ENCODE peak calls at places on chromosomes 2 and 18, in ten cellular contexts. One of them, this sample, is unnamed.

GRCh38 chr2:238518127-238518827 is 91.5 kb downstream of the ASB1 start:
- DNase-seq in MCF 10A: no peak
- DNase-seq in right lobe of liver: no peak
- DNase-seq in Peyer's patch: no peak
- DNase-seq in AG10803: peak; percentile 99
- DNase-seq in bronchial epithelial cell: no peak
- DNase-seq in mucosa of descending colon: no peak
- DNase-seq in left ventricle myocardium inferior: no peak
- DNase-seq in CD4-positive, alpha-beta T cell: no peak
- DNase-seq in AG04450: no peak
- DNase-seq in this sample: no peak

GRCh38 chr2:23806665-23807064 is 120.3 kb downstream of the ATAD2B start:
- DNase-seq in left ventricle myocardium inferior: no peak
- DNase-seq in AG04450: no peak
- DNase-seq in CD4-positive, alpha-beta T cell: no peak
- DNase-seq in mucosa of descending colon: no peak
- DNase-seq in AG10803: no peak
- DNase-seq in Peyer's patch: no peak
- DNase-seq in MCF 10A: no peak
- DNase-seq in bronchial epithelial cell: no peak
- DNase-seq in right lobe of liver: no peak
- DNase-seq in this sample: no peak

GRCh38 chr2:168355110-168355509 is 101.0 kb upstream of the CERS6 start:
- DNase-seq in bronchial epithelial cell: no peak
- DNase-seq in AG04450: no peak
- DNase-seq in CD4-positive, alpha-beta T cell: no peak
- DNase-seq in AG10803: no peak
- DNase-seq in mucosa of descending colon: no peak
- DNase-seq in Peyer's patch: no peak
- DNase-seq in right lobe of liver: no peak
- DNase-seq in left ventricle myocardium inferior: no peak
- DNase-seq in MCF 10A: no peak
- DNase-seq in this sample: no peak

GRCh38 chr18:71784777-71785176 is 759.4 kb downstream of the CBLN2 start:
- DNase-seq in AG10803: no peak
- DNase-seq in mucosa of descending colon: no peak
- DNase-seq in MCF 10A: peak; percentile 34
- DNase-seq in AG04450: no peak
- DNase-seq in right lobe of liver: no peak
- DNase-seq in CD4-positive, alpha-beta T cell: no peak
- DNase-seq in left ventricle myocardium inferior: no peak
- DNase-seq in Peyer's patch: no peak
- DNase-seq in bronchial epithelial cell: peak; percentile 3
- DNase-seq in this sample: no peak

GRCh38 chr2:31888550-31888949 is 122.3 kb downstream of the MEMO1 start:
- DNase-seq in MCF 10A: no peak
- DNase-seq in Peyer's patch: no peak
- DNase-seq in left ventricle myocardium inferior: no peak
- DNase-seq in AG04450: no peak
- DNase-seq in bronchial epithelial cell: peak; percentile 7
- DNase-seq in right lobe of liver: no peak
- DNase-seq in mucosa of descending colon: no peak
- DNase-seq in CD4-positive, alpha-beta T cell: no peak
- DNase-seq in AG10803: peak; percentile 3
- DNase-seq in this sample: no peak

GRCh38 chr2:212242739-212243138 is 295.9 kb downstream of the ERBB4 start:
- DNase-seq in bronchial epithelial cell: no peak
- DNase-seq in mucosa of descending colon: no peak
- DNase-seq in right lobe of liver: no peak
- DNase-seq in AG10803: no peak
- DNase-seq in left ventricle myocardium inferior: no peak
- DNase-seq in MCF 10A: no peak
- DNase-seq in CD4-positive, alpha-beta T cell: no peak
- DNase-seq in AG04450: no peak
- DNase-seq in Peyer's patch: no peak
- DNase-seq in this sample: no peak

GRCh38 chr2:16005819-16006536 is 65.6 kb downstream of the MYCN start:
- DNase-seq in left ventricle myocardium inferior: no peak
- DNase-seq in CD4-positive, alpha-beta T cell: no peak
- DNase-seq in Peyer's patch: peak; percentile 76
- DNase-seq in bronchial epithelial cell: peak; percentile 90
- DNase-seq in right lobe of liver: peak; percentile 45
- DNase-seq in AG10803: no peak
- DNase-seq in AG04450: no peak
- DNase-seq in mucosa of descending colon: no peak
- DNase-seq in MCF 10A: peak; percentile 78
- DNase-seq in this sample: peak; percentile 66

GRCh38 chr2:128386066-128386465 is 67.4 kb upstream of the HS6ST1 start:
- DNase-seq in right lobe of liver: peak; percentile 10
- DNase-seq in Peyer's patch: no peak
- DNase-seq in MCF 10A: no peak
- DNase-seq in AG10803: no peak
- DNase-seq in AG04450: no peak
- DNase-seq in bronchial epithelial cell: no peak
- DNase-seq in left ventricle myocardium inferior: no peak
- DNase-seq in mucosa of descending colon: peak; percentile 29
- DNase-seq in CD4-positive, alpha-beta T cell: no peak
- DNase-seq in this sample: peak; percentile 38

GRCh38 chr2:43114210-43114609 is 112.2 kb downstream of the ZFP36L2 start:
- DNase-seq in right lobe of liver: no peak
- DNase-seq in mucosa of descending colon: no peak
- DNase-seq in left ventricle myocardium inferior: no peak
- DNase-seq in MCF 10A: peak; percentile 78
- DNase-seq in bronchial epithelial cell: peak; percentile 88
- DNase-seq in AG10803: no peak
- DNase-seq in CD4-positive, alpha-beta T cell: no peak
- DNase-seq in Peyer's patch: peak; percentile 41
- DNase-seq in AG04450: no peak
- DNase-seq in this sample: no peak

GRCh38 chr2:144320491-144320890 is 199.4 kb downstream of the ZEB2 start:
- DNase-seq in mucosa of descending colon: no peak
- DNase-seq in AG10803: peak; percentile 68
- DNase-seq in AG04450: no peak
- DNase-seq in bronchial epithelial cell: peak; percentile 80
- DNase-seq in Peyer's patch: no peak
- DNase-seq in right lobe of liver: no peak
- DNase-seq in left ventricle myocardium inferior: no peak
- DNase-seq in MCF 10A: peak; percentile 69
- DNase-seq in CD4-positive, alpha-beta T cell: peak; percentile 45
- DNase-seq in this sample: no peak

GRCh38 chr2:131105156-131105949 is at the start of gene PLEKHB2:
- DNase-seq in AG10803: peak; percentile 84
- DNase-seq in CD4-positive, alpha-beta T cell: peak; percentile 96
- DNase-seq in Peyer's patch: peak; percentile 97
- DNase-seq in left ventricle myocardium inferior: peak; percentile 93
- DNase-seq in right lobe of liver: peak; percentile 92
- DNase-seq in AG04450: peak; percentile 47
- DNase-seq in bronchial epithelial cell: peak; percentile 74
- DNase-seq in mucosa of descending colon: peak; percentile 95
- DNase-seq in MCF 10A: peak; percentile 87
- DNase-seq in this sample: peak; percentile 93
- TF ChIP-seq CTCF in AG10803: peak; percentile 37
- TF ChIP-seq CTCF in CD4-positive, alpha-beta T cell: no peak
- TF ChIP-seq CTCF in Peyer's patch: no peak
- TF ChIP-seq CTCF in left ventricle myocardium inferior: peak; percentile 42
- TF ChIP-seq CTCF in right lobe of liver: no peak
- TF ChIP-seq CTCF in AG04450: peak; percentile 30
- TF ChIP-seq CTCF in bronchial epithelial cell: peak; percentile 27
- TF ChIP-seq CTCF in mucosa of descending colon: no peak
- TF ChIP-seq CTCF in MCF 10A: no peak
- TF ChIP-seq CTCF in this sample: peak; percentile 36

GRCh38 chr2:119657486-119658145 is 21.4 kb upstream of the TMEM177 start:
- DNase-seq in right lobe of liver: no peak
- DNase-seq in CD4-positive, alpha-beta T cell: no peak
- DNase-seq in MCF 10A: no peak
- DNase-seq in left ventricle myocardium inferior: no peak
- DNase-seq in AG04450: no peak
- DNase-seq in mucosa of descending colon: no peak
- DNase-seq in Peyer's patch: no peak
- DNase-seq in bronchial epithelial cell: no peak
- DNase-seq in AG10803: no peak
- DNase-seq in this sample: no peak

GRCh38 chr2:119662297-119662696 is 16.7 kb upstream of the TMEM177 start:
- DNase-seq in Peyer's patch: no peak
- DNase-seq in left ventricle myocardium inferior: no peak
- DNase-seq in MCF 10A: no peak
- DNase-seq in AG04450: no peak
- DNase-seq in CD4-positive, alpha-beta T cell: no peak
- DNase-seq in mucosa of descending colon: no peak
- DNase-seq in right lobe of liver: no peak
- DNase-seq in bronchial epithelial cell: no peak
- DNase-seq in AG10803: no peak
- DNase-seq in this sample: no peak

GRCh38 chr2:119660343-119660658 is 18.7 kb upstream of the TMEM177 start:
- DNase-seq in left ventricle myocardium inferior: no peak
- DNase-seq in mucosa of descending colon: no peak
- DNase-seq in Peyer's patch: no peak
- DNase-seq in AG10803: no peak
- DNase-seq in MCF 10A: no peak
- DNase-seq in AG04450: no peak
- DNase-seq in CD4-positive, alpha-beta T cell: no peak
- DNase-seq in right lobe of liver: no peak
- DNase-seq in bronchial epithelial cell: no peak
- DNase-seq in this sample: no peak

GRCh38 chr2:119659601-119660342 is 19.2 kb upstream of the TMEM177 start:
- DNase-seq in Peyer's patch: peak; percentile 73
- DNase-seq in CD4-positive, alpha-beta T cell: peak; percentile 12
- DNase-seq in left ventricle myocardium inferior: no peak
- DNase-seq in AG10803: peak; percentile 39
- DNase-seq in AG04450: no peak
- DNase-seq in bronchial epithelial cell: peak; percentile 40
- DNase-seq in mucosa of descending colon: no peak
- DNase-seq in right lobe of liver: peak; percentile 36
- DNase-seq in MCF 10A: peak; percentile 62
- DNase-seq in this sample: no peak
- TF ChIP-seq CTCF in Peyer's patch: peak; percentile 75
- TF ChIP-seq CTCF in CD4-positive, alpha-beta T cell: peak; percentile 82
- TF ChIP-seq CTCF in left ventricle myocardium inferior: peak; percentile 90
- TF ChIP-seq CTCF in AG10803: peak; percentile 93
- TF ChIP-seq CTCF in AG04450: peak; percentile 91
- TF ChIP-seq CTCF in bronchial epithelial cell: peak; percentile 86
- TF ChIP-seq CTCF in mucosa of descending colon: peak; percentile 84
- TF ChIP-seq CTCF in right lobe of liver: peak; percentile 71
- TF ChIP-seq CTCF in MCF 10A: peak; percentile 86
- TF ChIP-seq CTCF in this sample: peak; percentile 87

DNA sequence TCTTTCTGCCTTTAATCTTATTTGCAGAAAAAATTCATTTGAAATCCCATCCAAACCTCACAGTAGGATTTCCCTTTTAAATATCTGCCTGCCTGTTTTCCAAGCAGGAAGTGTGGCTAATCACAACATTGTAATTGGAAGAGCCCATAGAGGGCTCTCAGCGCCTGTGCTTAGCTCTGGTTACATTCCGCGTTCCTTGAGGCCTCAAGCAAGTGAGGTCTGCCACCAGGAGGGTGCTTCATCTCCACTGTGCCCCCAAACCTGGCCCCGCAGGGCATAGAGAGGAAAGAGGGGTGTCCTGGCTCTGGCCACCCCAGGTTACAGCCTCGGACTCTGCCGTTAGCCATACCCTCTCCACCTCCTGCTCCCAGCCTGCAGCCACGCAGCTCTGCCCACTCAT is 214.8 kb downstream of the SP3 start:
- DNase-seq in AG10803: peak; percentile 17
- DNase-seq in right lobe of liver: no peak
- DNase-seq in bronchial epithelial cell: peak; percentile 16
- DNase-seq in mucosa of descending colon: no peak
- DNase-seq in Peyer's patch: no peak
- DNase-seq in MCF 10A: no peak
- DNase-seq in CD4-positive, alpha-beta T cell: no peak
- DNase-seq in AG04450: no peak
- DNase-seq in left ventricle myocardium inferior: no peak
- DNase-seq in this sample: no peak
- TF ChIP-seq CTCF in AG10803: peak; percentile 31
- TF ChIP-seq CTCF in right lobe of liver: no peak
- TF ChIP-seq CTCF in bronchial epithelial cell: no peak
- TF ChIP-seq CTCF in mucosa of descending colon: no peak
- TF ChIP-seq CTCF in Peyer's patch: no peak
- TF ChIP-seq CTCF in MCF 10A: no peak
- TF ChIP-seq CTCF in CD4-positive, alpha-beta T cell: no peak
- TF ChIP-seq CTCF in AG04450: peak; percentile 26
- TF ChIP-seq CTCF in left ventricle myocardium inferior: peak; percentile 18
- TF ChIP-seq CTCF in this sample: no peak

GRCh38 chr2:101252408-101253012 is at the start of gene CNOT11:
- DNase-seq in AG04450: peak; percentile 96
- DNase-seq in right lobe of liver: peak; percentile 99
- DNase-seq in mucosa of descending colon: peak; percentile 99
- DNase-seq in bronchial epithelial cell: peak; percentile 92
- DNase-seq in AG10803: peak; percentile 98
- DNase-seq in CD4-positive, alpha-beta T cell: peak; percentile 98
- DNase-seq in left ventricle myocardium inferior: peak; percentile 100
- DNase-seq in MCF 10A: peak; percentile 97
- DNase-seq in Peyer's patch: peak; percentile 100
- DNase-seq in this sample: peak; percentile 99

GRCh38 chr2:101249826-101250225 is 2.9 kb upstream of the CNOT11 start:
- DNase-seq in bronchial epithelial cell: no peak
- DNase-seq in Peyer's patch: no peak
- DNase-seq in AG10803: no peak
- DNase-seq in CD4-positive, alpha-beta T cell: no peak
- DNase-seq in AG04450: no peak
- DNase-seq in mucosa of descending colon: no peak
- DNase-seq in MCF 10A: no peak
- DNase-seq in right lobe of liver: no peak
- DNase-seq in left ventricle myocardium inferior: no peak
- DNase-seq in this sample: no peak

GRCh38 chr2:101253013-101253712 is 477 bp downstream of the CNOT11 start:
- DNase-seq in Peyer's patch: peak; percentile 90
- DNase-seq in AG10803: peak; percentile 67
- DNase-seq in right lobe of liver: peak; percentile 76
- DNase-seq in MCF 10A: peak; percentile 55
- DNase-seq in AG04450: no peak
- DNase-seq in left ventricle myocardium inferior: peak; percentile 51
- DNase-seq in CD4-positive, alpha-beta T cell: peak; percentile 75
- DNase-seq in bronchial epithelial cell: peak; percentile 65
- DNase-seq in mucosa of descending colon: peak; percentile 91
- DNase-seq in this sample: peak; percentile 88

GRCh38 chr2:101253713-101254085 is 1.0 kb downstream of the CNOT11 start:
- DNase-seq in bronchial epithelial cell: peak; percentile 21
- DNase-seq in AG04450: no peak
- DNase-seq in AG10803: no peak
- DNase-seq in MCF 10A: peak; percentile 8
- DNase-seq in left ventricle myocardium inferior: no peak
- DNase-seq in right lobe of liver: no peak
- DNase-seq in CD4-positive, alpha-beta T cell: no peak
- DNase-seq in Peyer's patch: no peak
- DNase-seq in mucosa of descending colon: no peak
- DNase-seq in this sample: no peak

DNA sequence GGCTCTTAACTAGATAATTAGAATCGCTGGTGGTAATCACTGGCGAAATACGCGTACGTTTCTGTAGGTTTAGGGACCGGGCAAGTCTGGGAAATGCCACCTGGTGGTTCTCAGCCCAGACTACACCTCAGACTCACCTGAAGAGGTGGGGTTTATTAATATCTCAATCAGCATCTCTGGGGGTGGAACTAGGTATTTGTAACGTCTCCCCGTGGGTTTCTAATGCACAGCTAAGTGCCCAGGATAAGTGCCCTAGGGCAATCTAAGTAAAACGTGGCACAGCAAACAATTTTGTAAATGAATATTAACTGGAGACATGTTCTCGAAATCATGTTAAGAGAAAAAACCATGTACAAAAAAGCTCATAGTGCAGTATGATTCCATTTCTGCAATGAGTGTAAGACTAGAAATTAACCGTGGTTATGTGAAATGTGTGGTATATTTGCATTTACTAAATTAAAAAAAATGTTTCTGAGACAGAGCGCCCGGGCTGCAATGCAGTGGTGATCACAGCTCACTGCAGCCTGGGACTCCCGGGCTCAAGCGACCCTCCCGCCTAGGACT is 760 bp upstream of the CNOT11 start:
- DNase-seq in bronchial epithelial cell: peak; percentile 87
- DNase-seq in mucosa of descending colon: no peak
- DNase-seq in CD4-positive, alpha-beta T cell: peak; percentile 25
- DNase-seq in Peyer's patch: peak; percentile 76
- DNase-seq in left ventricle myocardium inferior: no peak
- DNase-seq in AG10803: no peak
- DNase-seq in right lobe of liver: no peak
- DNase-seq in AG04450: no peak
- DNase-seq in MCF 10A: peak; percentile 76
- DNase-seq in this sample: no peak
- TF ChIP-seq CTCF in bronchial epithelial cell: peak; percentile 64
- TF ChIP-seq CTCF in mucosa of descending colon: peak; percentile 6
- TF ChIP-seq CTCF in CD4-positive, alpha-beta T cell: peak; percentile 21
- TF ChIP-seq CTCF in Peyer's patch: peak; percentile 30
- TF ChIP-seq CTCF in left ventricle myocardium inferior: peak; percentile 53
- TF ChIP-seq CTCF in AG10803: peak; percentile 1
- TF ChIP-seq CTCF in right lobe of liver: peak; percentile 17
- TF ChIP-seq CTCF in AG04450: no peak
- TF ChIP-seq CTCF in MCF 10A: peak; percentile 40
- TF ChIP-seq CTCF in this sample: peak; percentile 42